ENCODE peak calls at places on chromosome 12, in four cellular contexts. One of them, this sample, is unnamed.

GRCh38 chr12:82019533-82019932 is 260.4 kb upstream of the PPFIA2 start:
- DNase-seq in hepatocyte: no peak
- DNase-seq in lung: no peak
- DNase-seq in A549: peak; percentile 2
- DNase-seq in this sample: peak; percentile 34

GRCh38 chr12:66087365-66087943 is 43.1 kb downstream of the LLPH start:
- DNase-seq in hepatocyte: peak; percentile 77
- DNase-seq in lung: peak; percentile 36
- DNase-seq in A549: peak; percentile 69
- DNase-seq in this sample: peak; percentile 60

GRCh38 chr12:101891462-101891971 is 14.1 kb downstream of the DRAM1 start:
- DNase-seq in hepatocyte: peak; percentile 49
- DNase-seq in lung: peak; percentile 64
- DNase-seq in A549: peak; percentile 67
- DNase-seq in this sample: peak; percentile 25

GRCh38 chr12:64452559-64453329 is 824 bp downstream of the TBK1 start:
- DNase-seq in hepatocyte: peak; percentile 77
- DNase-seq in lung: no peak
- DNase-seq in A549: peak; percentile 72
- DNase-seq in this sample: peak; percentile 37

GRCh38 chr12:132393245-132393795 is 63.9 kb upstream of the GALNT9 start:
- DNase-seq in hepatocyte: peak; percentile 44
- DNase-seq in lung: no peak
- DNase-seq in A549: peak; percentile 83
- DNase-seq in this sample: no peak

GRCh38 chr12:38653650-38654049 is 251.7 kb downstream of the CPNE8 start:
- DNase-seq in hepatocyte: no peak
- DNase-seq in lung: no peak
- DNase-seq in A549: no peak
- DNase-seq in this sample: peak; percentile 58

GRCh38 chr12:83102499-83102898 is 415.8 kb downstream of the TMTC2 start:
- DNase-seq in hepatocyte: no peak
- DNase-seq in lung: no peak
- DNase-seq in A549: no peak
- DNase-seq in this sample: no peak

GRCh38 chr12:12542964-12543363 is 19.7 kb downstream of the DUSP16 start:
- DNase-seq in hepatocyte: no peak
- DNase-seq in lung: no peak
- DNase-seq in A549: no peak
- DNase-seq in this sample: no peak

GRCh38 chr12:27733052-27733656 is 22.5 kb downstream of the MRPS35 start:
- DNase-seq in hepatocyte: peak; percentile 45
- DNase-seq in lung: no peak
- DNase-seq in A549: peak; percentile 55
- DNase-seq in this sample: peak; percentile 48

GRCh38 chr12:79997115-79997805 is 62.4 kb upstream of the PPP1R12A start:
- DNase-seq in hepatocyte: no peak
- DNase-seq in lung: no peak
- DNase-seq in A549: no peak
- DNase-seq in this sample: peak; percentile 48

GRCh38 chr12:12212769-12213168 is 54.1 kb downstream of the LRP6 start:
- DNase-seq in hepatocyte: no peak
- DNase-seq in lung: no peak
- DNase-seq in A549: peak; percentile 35
- DNase-seq in this sample: no peak

GRCh38 chr12:538731-539539 is 79.2 kb downstream of the B4GALNT3 start:
- DNase-seq in hepatocyte: no peak
- DNase-seq in lung: peak; percentile 52
- DNase-seq in A549: peak; percentile 55
- DNase-seq in this sample: no peak

GRCh38 chr12:1533205-1533601 is 61.2 kb downstream of the FBXL14 start:
- DNase-seq in hepatocyte: no peak
- DNase-seq in lung: no peak
- DNase-seq in A549: no peak
- DNase-seq in this sample: peak; percentile 79

GRCh38 chr12:98816720-98817119 is 171.6 kb downstream of the APAF1 start:
- DNase-seq in hepatocyte: no peak
- DNase-seq in lung: no peak
- DNase-seq in A549: no peak
- DNase-seq in this sample: no peak

GRCh38 chr12:6925543-6926279 is 2.0 kb upstream of the ATN1 start:
- DNase-seq in hepatocyte: peak; percentile 82
- DNase-seq in lung: peak; percentile 76
- DNase-seq in A549: peak; percentile 91
- DNase-seq in this sample: no peak

GRCh38 chr12:6929806-6930452 is 2.2 kb downstream of the ATN1 start:
- DNase-seq in hepatocyte: no peak
- DNase-seq in lung: no peak
- DNase-seq in A549: no peak
- DNase-seq in this sample: no peak

GRCh38 chr12:6927999-6928702 is 392 bp downstream of the ATN1 start:
- DNase-seq in hepatocyte: peak; percentile 58
- DNase-seq in lung: no peak
- DNase-seq in A549: no peak
- DNase-seq in this sample: no peak

GRCh38 chr12:6927379-6927991 is at the start of gene ATN1:
- DNase-seq in hepatocyte: peak; percentile 92
- DNase-seq in lung: peak; percentile 78
- DNase-seq in A549: peak; percentile 56
- DNase-seq in this sample: no peak

DNA sequence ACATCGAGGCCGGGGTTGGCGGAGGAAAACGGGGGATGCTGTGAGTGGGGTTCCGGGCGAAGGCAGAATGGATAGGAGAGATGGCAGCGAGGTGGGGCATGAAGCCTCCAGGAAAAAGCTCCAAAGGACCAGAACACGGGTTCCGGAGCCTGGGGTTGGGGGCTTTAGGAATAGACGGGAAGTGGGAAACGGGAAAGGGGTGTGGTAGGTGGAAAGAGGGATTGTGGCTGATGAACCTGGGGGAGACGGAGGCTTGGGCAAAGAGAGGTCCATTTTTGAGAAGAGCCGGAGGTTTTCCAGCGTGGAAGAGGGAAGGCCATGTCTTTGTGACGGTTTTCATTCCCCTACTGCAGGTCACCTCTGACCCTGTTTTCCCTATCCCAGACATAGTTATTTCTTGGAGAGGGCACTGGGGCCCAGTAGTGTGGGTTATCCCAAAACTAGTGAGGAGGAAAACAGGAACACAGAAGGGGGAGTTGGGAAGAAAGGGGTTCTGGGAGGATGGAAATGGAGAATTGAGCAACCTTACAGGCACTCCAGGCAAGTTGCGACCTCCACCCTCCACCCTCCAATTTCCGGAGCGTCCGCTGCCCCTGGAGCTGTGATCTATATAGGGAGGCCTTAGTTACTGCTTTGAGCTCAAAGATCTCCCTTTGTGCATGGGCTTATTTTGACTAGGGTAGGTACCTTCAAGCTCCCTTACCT is 1.1 kb downstream of the ATN1 start:
- DNase-seq in hepatocyte: no peak
- DNase-seq in lung: no peak
- DNase-seq in A549: no peak
- DNase-seq in this sample: no peak
- H3K4me3 ChIP-seq in hepatocyte: peak overlapping the region; percentile 89
- H3K4me3 ChIP-seq in lung: peak overlapping the region; percentile 56
- H3K4me3 ChIP-seq in A549: peak overlapping the region; percentile 93
- H3K4me3 ChIP-seq in this sample: peak overlapping the region; percentile 87

DNA sequence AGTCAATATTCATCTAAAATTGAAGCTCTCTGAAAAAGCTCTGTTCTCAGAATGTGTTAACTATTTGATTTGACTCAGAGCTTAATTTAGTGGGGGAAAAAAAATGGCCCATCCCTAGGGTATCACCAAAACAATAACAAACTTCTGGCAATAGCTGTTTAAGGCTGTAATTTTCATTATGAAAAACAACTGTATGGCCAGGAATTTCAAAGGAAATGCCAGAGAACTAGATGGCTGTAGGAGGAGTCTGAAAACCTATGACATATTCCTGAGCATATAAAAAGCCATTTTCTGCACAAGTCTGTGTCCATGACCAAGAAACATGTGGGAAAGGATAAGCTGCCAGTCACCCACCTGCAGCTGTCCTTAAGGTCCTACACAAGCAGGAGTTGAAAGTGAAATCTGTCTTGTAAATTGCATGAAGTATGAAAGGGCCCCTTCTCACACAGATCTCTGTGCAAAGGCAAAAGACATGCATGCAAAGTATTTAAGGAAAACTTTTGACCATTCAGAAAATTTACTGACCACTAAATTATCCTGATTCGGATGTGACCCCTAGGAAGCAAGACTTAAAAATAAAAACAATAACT is 299.1 kb downstream of the BTG1 start:
- DNase-seq in hepatocyte: no peak
- DNase-seq in lung: no peak
- DNase-seq in A549: no peak
- DNase-seq in this sample: peak; percentile 18
- TF ChIP-seq CTCF in hepatocyte: no peak
- TF ChIP-seq CTCF in lung: no peak
- TF ChIP-seq CTCF in A549: no peak
- TF ChIP-seq CTCF in this sample: no peak

DNA sequence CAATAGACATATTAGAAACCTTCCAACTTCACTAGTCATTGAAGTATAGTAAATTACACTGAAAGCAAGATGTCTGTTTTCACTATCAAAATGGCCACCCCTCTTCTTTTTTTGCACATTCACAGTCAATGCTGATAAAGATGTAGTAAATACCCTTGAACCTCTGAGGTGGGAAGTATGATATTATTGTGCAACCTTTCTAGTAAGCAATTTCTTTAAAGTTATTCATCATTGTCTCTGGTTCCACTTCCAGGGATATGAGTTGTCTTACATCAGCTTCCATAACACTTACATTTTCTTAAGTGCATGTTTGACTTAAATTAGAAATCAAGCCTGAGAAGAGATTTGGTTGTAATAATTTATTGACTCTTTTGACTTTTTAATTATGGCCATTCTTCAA is 453.9 kb upstream of the MGAT4C start:
- DNase-seq in hepatocyte: no peak
- DNase-seq in lung: no peak
- DNase-seq in A549: no peak
- DNase-seq in this sample: no peak
- H3K4me3 ChIP-seq in hepatocyte: no peak overlapping the region
- H3K4me3 ChIP-seq in lung: no peak overlapping the region
- H3K4me3 ChIP-seq in A549: no peak overlapping the region
- H3K4me3 ChIP-seq in this sample: no peak overlapping the region

DNA sequence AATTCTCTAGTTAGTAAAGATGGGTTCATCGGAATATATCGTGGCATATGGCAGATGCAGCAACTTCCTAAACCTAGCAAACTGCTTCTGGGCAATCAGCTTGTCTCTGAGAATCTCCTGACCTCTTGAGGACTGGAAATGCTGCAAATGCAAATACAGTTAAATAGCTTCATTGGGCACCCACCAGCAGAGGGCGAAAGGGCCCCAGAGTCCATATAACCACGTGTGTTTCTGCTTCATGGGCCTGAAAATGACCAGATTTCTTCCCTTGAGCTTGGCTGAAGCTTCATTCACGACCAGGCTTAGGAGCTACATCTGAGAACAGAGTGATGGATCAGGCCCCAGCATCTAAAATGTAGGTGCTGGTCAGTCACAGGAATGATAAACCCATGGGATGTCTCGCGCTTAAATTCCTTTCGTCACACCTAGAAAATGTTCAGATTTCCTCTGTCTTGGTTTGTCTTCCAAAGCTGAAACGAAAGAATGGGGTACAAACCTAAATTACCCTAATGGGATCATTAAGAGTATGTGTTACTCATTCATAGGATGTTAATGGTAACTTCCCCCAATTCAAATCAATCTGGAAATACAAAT is 1482.5 kb upstream of the TMEM132C start:
- DNase-seq in hepatocyte: peak; percentile 79
- DNase-seq in lung: no peak
- DNase-seq in A549: peak; percentile 55
- DNase-seq in this sample: peak; percentile 44
- TF ChIP-seq CTCF in hepatocyte: peak; percentile 76
- TF ChIP-seq CTCF in lung: no peak
- TF ChIP-seq CTCF in A549: peak; percentile 24
- TF ChIP-seq CTCF in this sample: peak; percentile 41

DNA sequence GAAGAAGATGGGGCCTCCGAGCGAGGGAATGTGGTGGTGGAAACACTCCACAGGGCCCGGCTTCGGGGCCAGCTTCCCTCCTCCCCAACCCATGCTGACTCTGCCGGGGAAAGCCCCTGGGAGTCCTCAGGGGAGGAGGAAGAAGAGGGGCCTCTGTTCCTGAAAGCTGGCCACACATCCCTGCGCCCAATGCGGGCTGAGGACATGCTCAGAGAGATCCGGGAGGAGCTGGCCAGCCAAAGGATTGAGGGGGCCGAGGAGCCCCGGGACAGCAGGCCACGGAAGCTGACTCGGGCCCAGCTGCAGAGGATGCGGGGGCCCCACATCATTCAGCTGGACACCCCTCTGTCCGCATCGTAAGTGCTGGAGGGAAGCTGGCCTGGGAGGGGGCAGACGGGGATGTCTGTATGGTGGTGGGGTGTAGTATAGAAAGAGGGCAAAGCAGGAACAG is 14.3 kb downstream of the TNFRSF1A start:
- DNase-seq in hepatocyte: no peak
- DNase-seq in lung: no peak
- DNase-seq in A549: no peak
- DNase-seq in this sample: no peak
- H3K4me3 ChIP-seq in hepatocyte: no peak overlapping the region
- H3K4me3 ChIP-seq in lung: no peak overlapping the region
- H3K4me3 ChIP-seq in A549: no peak overlapping the region
- H3K4me3 ChIP-seq in this sample: no peak overlapping the region

DNA sequence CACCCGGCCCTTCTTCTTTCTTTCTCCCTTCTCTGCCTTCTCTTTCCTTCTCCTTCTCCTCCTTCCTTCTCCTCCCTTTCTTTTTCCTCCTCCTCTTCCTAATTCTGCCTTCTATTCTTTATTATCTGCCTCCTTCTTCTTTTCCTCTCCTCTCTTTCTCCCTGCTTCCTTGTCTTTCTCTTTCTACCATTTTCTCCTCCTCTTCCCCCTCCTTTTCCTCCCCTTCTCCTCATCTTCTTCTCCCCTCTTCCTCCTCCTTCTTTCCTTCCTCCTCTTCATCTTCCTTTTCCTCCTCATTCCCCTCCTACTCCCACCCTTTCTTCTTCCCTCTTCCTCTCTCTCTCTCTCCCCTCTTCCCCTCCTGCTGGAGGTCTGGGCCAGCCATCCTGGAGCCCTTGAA is 294.9 kb upstream of the CRY1 start:
- DNase-seq in hepatocyte: no peak
- DNase-seq in lung: no peak
- DNase-seq in A549: no peak
- DNase-seq in this sample: no peak
- TF ChIP-seq CTCF in hepatocyte: no peak
- TF ChIP-seq CTCF in lung: no peak
- TF ChIP-seq CTCF in A549: no peak
- TF ChIP-seq CTCF in this sample: no peak